ENCODE peak calls at places on chromosomes 16 and 17, in five cellular contexts. One of them, this sample, is unnamed.

GRCh38 chr17:30961213-30962188 is 9.3 kb upstream of the RNF135 start:
- DNase-seq in thoracic aorta: no peak
- DNase-seq in endodermal cell: peak; percentile 49
- DNase-seq in A549: no peak
- DNase-seq in fibroblast of lung: peak; percentile 34
- DNase-seq in this sample: peak; percentile 83

GRCh38 chr17:48294989-48295892 is 134.8 kb downstream of the SKAP1 start:
- DNase-seq in fibroblast of lung: no peak
- DNase-seq in thoracic aorta: no peak
- DNase-seq in endodermal cell: no peak
- DNase-seq in A549: no peak
- DNase-seq in this sample: no peak

GRCh38 chr17:5870231-5870953 is 199.8 kb upstream of the WSCD1 start:
- DNase-seq in thoracic aorta: no peak
- DNase-seq in endodermal cell: no peak
- DNase-seq in fibroblast of lung: no peak
- DNase-seq in A549: no peak
- DNase-seq in this sample: no peak

GRCh38 chr17:74798239-74798707 is 22.1 kb upstream of the NAT9 start:
- DNase-seq in fibroblast of lung: peak; percentile 21
- DNase-seq in A549: no peak
- DNase-seq in endodermal cell: no peak
- DNase-seq in thoracic aorta: no peak
- DNase-seq in this sample: no peak

GRCh38 chr17:37392024-37392590 is 14.5 kb downstream of the ACACA start:
- DNase-seq in A549: no peak
- DNase-seq in fibroblast of lung: peak; percentile 91
- DNase-seq in thoracic aorta: no peak
- DNase-seq in endodermal cell: no peak
- DNase-seq in this sample: no peak

GRCh38 chr16:75048546-75048945 is 49.7 kb downstream of the ZNRF1 start:
- DNase-seq in A549: no peak
- DNase-seq in endodermal cell: no peak
- DNase-seq in fibroblast of lung: peak; percentile 60
- DNase-seq in thoracic aorta: no peak
- DNase-seq in this sample: no peak

GRCh38 chr16:28538733-28539596 is at the start of gene NUPR1:
- DNase-seq in endodermal cell: peak; percentile 52
- DNase-seq in A549: peak; percentile 63
- DNase-seq in fibroblast of lung: peak; percentile 96
- DNase-seq in thoracic aorta: peak; percentile 86
- DNase-seq in this sample: no peak

GRCh38 chr17:45310380-45311324 is 6.2 kb downstream of the MAP3K14 start:
- DNase-seq in A549: no peak
- DNase-seq in endodermal cell: no peak
- DNase-seq in thoracic aorta: no peak
- DNase-seq in fibroblast of lung: peak; percentile 41
- DNase-seq in this sample: no peak

GRCh38 chr17:57675988-57676387 is 69.1 kb downstream of the CCDC182 start:
- DNase-seq in A549: no peak
- DNase-seq in thoracic aorta: no peak
- DNase-seq in endodermal cell: peak; percentile 29
- DNase-seq in fibroblast of lung: no peak
- DNase-seq in this sample: peak; percentile 36

GRCh38 chr16:85662036-85662812 is 26.5 kb downstream of the GINS2 start:
- DNase-seq in A549: no peak
- DNase-seq in thoracic aorta: no peak
- DNase-seq in endodermal cell: no peak
- DNase-seq in fibroblast of lung: no peak
- DNase-seq in this sample: no peak

GRCh38 chr17:55606431-55606830 is 95.2 kb upstream of the SMIM36 start:
- DNase-seq in endodermal cell: no peak
- DNase-seq in thoracic aorta: no peak
- DNase-seq in fibroblast of lung: no peak
- DNase-seq in A549: no peak
- DNase-seq in this sample: no peak

GRCh38 chr17:49508891-49509587 is 13.9 kb downstream of the NGFR start:
- DNase-seq in fibroblast of lung: no peak
- DNase-seq in endodermal cell: no peak
- DNase-seq in thoracic aorta: no peak
- DNase-seq in A549: no peak
- DNase-seq in this sample: no peak

GRCh38 chr16:81537721-81538561 is 93.3 kb downstream of the CMIP start:
- DNase-seq in endodermal cell: no peak
- DNase-seq in A549: no peak
- DNase-seq in thoracic aorta: no peak
- DNase-seq in fibroblast of lung: peak; percentile 44
- DNase-seq in this sample: no peak

GRCh38 chr17:42273474-42274272 is 2.5 kb downstream of the STAT5B start:
- DNase-seq in A549: no peak
- DNase-seq in endodermal cell: no peak
- DNase-seq in fibroblast of lung: no peak
- DNase-seq in thoracic aorta: no peak
- DNase-seq in this sample: no peak

GRCh38 chr16:11196286-11196828 is 59.6 kb downstream of the SOCS1 start:
- DNase-seq in fibroblast of lung: peak; percentile 70
- DNase-seq in A549: no peak
- DNase-seq in thoracic aorta: no peak
- DNase-seq in endodermal cell: no peak
- DNase-seq in this sample: no peak

GRCh38 chr16:79211581-79211980 is 389.0 kb downstream of the MAF start:
- DNase-seq in endodermal cell: peak; percentile 36
- DNase-seq in fibroblast of lung: no peak
- DNase-seq in thoracic aorta: no peak
- DNase-seq in A549: no peak
- DNase-seq in this sample: no peak

GRCh38 chr17:41176744-41177387 is 1.2 kb downstream of the KRTAP4-2 start:
- DNase-seq in endodermal cell: no peak
- DNase-seq in A549: no peak
- DNase-seq in thoracic aorta: no peak
- DNase-seq in fibroblast of lung: no peak
- DNase-seq in this sample: no peak

GRCh38 chr17:41177727-41178271 is at the start of gene KRTAP4-2:
- DNase-seq in thoracic aorta: no peak
- DNase-seq in endodermal cell: no peak
- DNase-seq in fibroblast of lung: no peak
- DNase-seq in A549: no peak
- DNase-seq in this sample: no peak

GRCh38 chr17:41178843-41179616 is 1.0 kb upstream of the KRTAP4-2 start:
- DNase-seq in thoracic aorta: no peak
- DNase-seq in A549: no peak
- DNase-seq in endodermal cell: no peak
- DNase-seq in fibroblast of lung: peak; percentile 3
- DNase-seq in this sample: no peak

DNA sequence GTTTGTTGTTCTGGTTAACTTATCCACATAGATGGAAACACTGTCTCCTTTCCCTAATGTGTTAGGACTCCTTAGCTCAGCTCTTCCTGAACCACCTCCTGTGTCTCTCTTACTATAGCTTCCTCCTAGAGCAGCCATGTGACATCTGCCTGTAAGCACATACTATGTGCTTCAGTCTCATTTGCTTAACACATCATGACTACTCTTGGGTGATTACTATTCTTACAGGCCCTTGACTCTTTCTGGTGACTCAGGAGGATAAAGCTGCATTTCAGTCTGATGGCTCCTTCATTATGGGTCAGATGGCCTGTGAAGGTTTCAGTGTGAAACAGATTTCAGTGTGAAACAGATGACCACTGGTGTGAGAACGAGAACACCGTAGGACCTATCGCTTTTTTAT is 320 bp upstream of the KRTAP4-2 start:
- DNase-seq in fibroblast of lung: peak; percentile 44
- DNase-seq in A549: no peak
- DNase-seq in thoracic aorta: no peak
- DNase-seq in endodermal cell: no peak
- DNase-seq in this sample: no peak
- H3K27ac ChIP-seq in fibroblast of lung: no peak overlapping the region
- H3K27ac ChIP-seq in A549: no peak overlapping the region
- H3K27ac ChIP-seq in thoracic aorta: no peak overlapping the region
- H3K27ac ChIP-seq in endodermal cell: no peak overlapping the region
- H3K27ac ChIP-seq in this sample: no peak overlapping the region

GRCh38 chr17:82884923-82885322 is 45.1 kb upstream of the ZNF750 start:
- DNase-seq in fibroblast of lung: no peak
- DNase-seq in thoracic aorta: no peak
- DNase-seq in A549: no peak
- DNase-seq in endodermal cell: no peak
- DNase-seq in this sample: no peak

GRCh38 chr17:82883461-82884031 is 43.7 kb upstream of the ZNF750 start:
- DNase-seq in thoracic aorta: no peak
- DNase-seq in fibroblast of lung: no peak
- DNase-seq in A549: no peak
- DNase-seq in endodermal cell: no peak
- DNase-seq in this sample: no peak

GRCh38 chr17:82882715-82883446 is 43.1 kb upstream of the ZNF750 start:
- DNase-seq in endodermal cell: no peak
- DNase-seq in fibroblast of lung: no peak
- DNase-seq in thoracic aorta: no peak
- DNase-seq in A549: no peak
- DNase-seq in this sample: no peak

GRCh38 chr17:82881900-82882714 is 42.3 kb upstream of the ZNF750 start:
- DNase-seq in thoracic aorta: no peak
- DNase-seq in fibroblast of lung: no peak
- DNase-seq in A549: no peak
- DNase-seq in endodermal cell: no peak
- DNase-seq in this sample: no peak

GRCh38 chr17:82884341-82884871 is 44.6 kb upstream of the ZNF750 start:
- DNase-seq in A549: no peak
- DNase-seq in thoracic aorta: no peak
- DNase-seq in fibroblast of lung: no peak
- DNase-seq in endodermal cell: no peak
- DNase-seq in this sample: no peak
- H3K4me1 ChIP-seq in A549: no peaks in the 10 kb centered on the region
- H3K4me1 ChIP-seq in thoracic aorta: peaks cover 6% of the 10 kb centered on the region
- H3K4me1 ChIP-seq in fibroblast of lung: peaks cover 3% of the 10 kb centered on the region
- H3K4me1 ChIP-seq in endodermal cell: no peaks in the 10 kb centered on the region
- H3K4me1 ChIP-seq in this sample: peaks cover 9% of the 10 kb centered on the region

GRCh38 chr16:9176547-9177418 is 85.3 kb downstream of the HAPSTR1 start:
- DNase-seq in thoracic aorta: no peak
- DNase-seq in A549: no peak
- DNase-seq in endodermal cell: no peak
- DNase-seq in fibroblast of lung: no peak
- DNase-seq in this sample: no peak
- H3K27ac ChIP-seq in thoracic aorta: no peak overlapping the region
- H3K27ac ChIP-seq in A549: no peak overlapping the region
- H3K27ac ChIP-seq in endodermal cell: peak overlapping the region; percentile 57
- H3K27ac ChIP-seq in fibroblast of lung: no peak overlapping the region
- H3K27ac ChIP-seq in this sample: no peak overlapping the region

GRCh38 chr16:4389051-4389955 is 17.7 kb downstream of the VASN start:
- DNase-seq in A549: no peak
- DNase-seq in fibroblast of lung: no peak
- DNase-seq in thoracic aorta: no peak
- DNase-seq in endodermal cell: peak; percentile 61
- DNase-seq in this sample: no peak
- H3K4me1 ChIP-seq in A549: peaks cover 19% of the 10 kb centered on the region
- H3K4me1 ChIP-seq in fibroblast of lung: peaks cover 74% of the 10 kb centered on the region
- H3K4me1 ChIP-seq in thoracic aorta: peaks cover 59% of the 10 kb centered on the region
- H3K4me1 ChIP-seq in endodermal cell: no peaks in the 10 kb centered on the region
- H3K4me1 ChIP-seq in this sample: peaks cover 88% of the 10 kb centered on the region

DNA sequence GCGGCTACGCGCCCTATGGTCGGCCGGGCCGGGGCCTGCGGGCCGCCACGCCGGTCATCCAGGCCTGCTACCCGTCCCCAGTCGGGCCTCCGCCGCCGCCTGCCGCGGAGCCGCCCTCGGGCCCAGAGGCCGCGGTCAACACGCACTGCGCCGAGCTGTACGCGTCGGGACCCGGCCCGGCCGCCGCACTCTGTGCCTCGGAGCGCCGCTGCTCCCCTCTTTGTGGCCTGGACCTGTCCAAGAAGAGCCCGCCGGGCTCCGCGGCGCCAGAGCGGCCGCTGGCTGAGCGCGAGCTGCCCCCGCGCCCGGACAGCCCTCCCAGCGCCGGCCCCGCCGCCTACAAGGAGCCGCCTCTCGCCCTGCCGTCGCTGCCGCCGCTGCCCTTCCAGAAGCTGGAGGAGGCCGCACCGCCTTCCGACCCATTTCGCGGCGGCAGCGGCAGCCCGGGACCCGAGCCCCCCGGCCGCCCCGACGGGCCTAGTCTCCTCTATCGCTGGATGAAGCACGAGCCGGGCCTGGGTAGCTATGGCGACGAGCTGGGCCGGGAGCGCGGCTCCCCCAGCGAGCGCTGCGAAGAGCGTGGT is 2.3 kb downstream of the HIC1 start:
- DNase-seq in A549: no peak
- DNase-seq in thoracic aorta: no peak
- DNase-seq in endodermal cell: peak; percentile 80
- DNase-seq in fibroblast of lung: no peak
- DNase-seq in this sample: no peak
- H3K27ac ChIP-seq in A549: no peak overlapping the region
- H3K27ac ChIP-seq in thoracic aorta: no peak overlapping the region
- H3K27ac ChIP-seq in endodermal cell: no peak overlapping the region
- H3K27ac ChIP-seq in fibroblast of lung: peak overlapping the region; percentile 84
- H3K27ac ChIP-seq in this sample: no peak overlapping the region

DNA sequence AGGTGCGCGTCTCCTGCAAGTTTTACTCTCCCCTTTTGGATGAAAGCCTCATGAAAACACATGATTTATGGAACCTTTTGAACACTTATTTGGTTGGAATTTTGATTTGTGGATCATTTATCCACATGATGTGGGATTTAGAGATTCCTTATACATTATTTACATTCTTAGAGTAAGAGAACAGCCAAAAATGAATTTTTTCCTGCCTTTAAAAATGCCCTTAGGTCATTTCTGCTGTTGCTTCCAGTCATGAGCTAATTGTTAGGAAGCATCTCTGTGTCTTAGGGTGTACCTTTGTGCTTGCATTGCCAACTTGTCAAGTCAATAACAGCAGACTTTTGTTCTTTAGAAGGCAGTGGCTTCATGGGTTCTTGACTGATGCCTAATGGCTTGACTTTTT is 100.0 kb downstream of the RPTOR start:
- DNase-seq in thoracic aorta: no peak
- DNase-seq in A549: no peak
- DNase-seq in fibroblast of lung: peak; percentile 40
- DNase-seq in endodermal cell: no peak
- DNase-seq in this sample: no peak
- H3K4me1 ChIP-seq in thoracic aorta: peaks cover 4% of the 10 kb centered on the region
- H3K4me1 ChIP-seq in A549: no peaks in the 10 kb centered on the region
- H3K4me1 ChIP-seq in fibroblast of lung: peaks cover 17% of the 10 kb centered on the region
- H3K4me1 ChIP-seq in endodermal cell: peaks cover 4% of the 10 kb centered on the region
- H3K4me1 ChIP-seq in this sample: peaks cover 38% of the 10 kb centered on the region

GRCh38 chr16:77767826-77768225 is 20.5 kb upstream of the VAT1L start:
- DNase-seq in A549: no peak
- DNase-seq in thoracic aorta: no peak
- DNase-seq in endodermal cell: no peak
- DNase-seq in fibroblast of lung: no peak
- DNase-seq in this sample: no peak

GRCh38 chr16:77763994-77764393 is 24.4 kb upstream of the VAT1L start:
- DNase-seq in A549: no peak
- DNase-seq in endodermal cell: peak; percentile 1
- DNase-seq in fibroblast of lung: peak; percentile 49
- DNase-seq in thoracic aorta: no peak
- DNase-seq in this sample: no peak

GRCh38 chr16:77762260-77762659 is 26.1 kb upstream of the VAT1L start:
- DNase-seq in thoracic aorta: no peak
- DNase-seq in endodermal cell: no peak
- DNase-seq in A549: no peak
- DNase-seq in fibroblast of lung: no peak
- DNase-seq in this sample: no peak

GRCh38 chr16:77767211-77767610 is 21.2 kb upstream of the VAT1L start:
- DNase-seq in A549: no peak
- DNase-seq in endodermal cell: no peak
- DNase-seq in thoracic aorta: no peak
- DNase-seq in fibroblast of lung: no peak
- DNase-seq in this sample: no peak
- H3K27ac ChIP-seq in A549: no peak overlapping the region
- H3K27ac ChIP-seq in endodermal cell: no peak overlapping the region
- H3K27ac ChIP-seq in thoracic aorta: no peak overlapping the region
- H3K27ac ChIP-seq in fibroblast of lung: no peak overlapping the region
- H3K27ac ChIP-seq in this sample: no peak overlapping the region

GRCh38 chr16:1201444-1201843 is 23.6 kb downstream of the TPSG1 start:
- DNase-seq in A549: no peak
- DNase-seq in fibroblast of lung: no peak
- DNase-seq in thoracic aorta: no peak
- DNase-seq in endodermal cell: no peak
- DNase-seq in this sample: no peak
- H3K4me1 ChIP-seq in A549: no peaks in the 10 kb centered on the region
- H3K4me1 ChIP-seq in fibroblast of lung: no peaks in the 10 kb centered on the region
- H3K4me1 ChIP-seq in thoracic aorta: no peaks in the 10 kb centered on the region
- H3K4me1 ChIP-seq in endodermal cell: no peaks in the 10 kb centered on the region
- H3K4me1 ChIP-seq in this sample: no peaks in the 10 kb centered on the region